ENCODE peak calls at places on chromosomes 16 and 17, in six cellular contexts. H is activated T-helper 1 cell treated with anti-CD3 and anti-CD28 coated beads, Interleukin-12 subunit alpha, Interleukin-12 subunit beta, Interleukin-2, Interleukin-4 antibody, amounts not matched to agents 30 ng/mL and 10 ng/mL and 1 ng/mL, durations not matched to agents 14 hours and 24 hours and 36 hours; D is NAMALWA; U is erythroblast; Y is type B pancreatic cell; C is activated naive CD8-positive, alpha-beta T cell treated with anti-CD3 and anti-CD28 coated beads, Interleukin-2, amount 10 ng/mL, durations not matched to agents 7 days and 5 days. T is an unnamed sample.
A peak's percentile ranks its signal among the peaks of the same experiment; 100 is the strongest.

GRCh38 chr17:62652251-62653001 is 25.0 kb downstream of the MRC2 start:
- DNase-seq in H (peak; percentile 24), D (no peak), U (no peak), Y (no peak), C (peak; percentile 60), T (peak; percentile 78)

GRCh38 chr16:4933871-4934395 is 3.0 kb downstream of the PPL start:
- DNase-seq in H (no peak), D (no peak), U (no peak), Y (no peak), C (no peak), T (no peak)

GRCh38 chr17:57823469-57824401 is 26.1 kb downstream of the MRPS23 start:
- DNase-seq in H (no peak), D (no peak), U (no peak), Y (no peak), C (no peak), T (no peak)

GRCh38 chr17:57213180-57213825 is 43.0 kb upstream of the MSI2 start:
- DNase-seq in H (no peak), D (no peak), U (no peak), Y (no peak), C (no peak), T (no peak)

GRCh38 chr17:46943511-46944393 is 20.8 kb downstream of the GOSR2 start:
- DNase-seq in H (no peak), D (no peak), U (no peak), Y (no peak), C (peak; percentile 46), T (peak; percentile 40)

GRCh38 chr17:62627904-62628603 is 584 bp downstream of the MRC2 start:
- DNase-seq in H (no peak), D (no peak), U (no peak), Y (no peak), C (peak; percentile 58), T (peak; percentile 30)

GRCh38 chr17:6651483-6652452 is at the start of the genes C17orf100 and MED31:
- DNase-seq in H (peak; percentile 95), D (peak; percentile 94), U (peak; percentile 95), Y (peak; percentile 96), C (peak; percentile 96), T (peak; percentile 92)

GRCh38 chr17:75154195-75155106 is at the start of gene JPT1:
- DNase-seq in H (peak; percentile 97), D (peak; percentile 99), U (peak; percentile 99), Y (peak; percentile 96), C (peak; percentile 91), T (peak; percentile 100)

GRCh38 chr17:68909066-68909465 is 46.1 kb downstream of the ABCA8 start:
- DNase-seq in H (no peak), D (peak; percentile 26), U (no peak), Y (no peak), C (no peak), T (peak; percentile 85)

GRCh38 chr17:35889241-35889640 is 9.1 kb upstream of the CCL5 start:
- DNase-seq in H (no peak), D (no peak), U (no peak), Y (no peak), C (no peak), T (no peak)

GRCh38 chr16:69903851-69904250 is 47.3 kb upstream of the CLEC18A start:
- DNase-seq in H (no peak), D (no peak), U (no peak), Y (no peak), C (no peak), T (no peak)

GRCh38 chr16:4667203-4667983 is 26.0 kb upstream of the NUDT16L1 start:
- DNase-seq in H (no peak), D (no peak), U (no peak), Y (no peak), C (no peak), T (no peak)

GRCh38 chr16:19560078-19560477 is 4.6 kb downstream of the VPS35L start:
- DNase-seq in H (no peak), D (no peak), U (no peak), Y (no peak), C (no peak), T (no peak)

GRCh38 chr17:42136654-42137051 is 14.0 kb downstream of the HSPB9 start:
- DNase-seq in H (no peak), D (no peak), U (no peak), Y (no peak), C (no peak), T (no peak)

GRCh38 chr17:15943971-15944719 is 785 bp upstream of the ADORA2B start:
- DNase-seq in H (no peak), D (no peak), U (no peak), Y (no peak), C (no peak), T (no peak)

GRCh38 chr17:29649359-29649758 is 26.6 kb upstream of the CORO6 start:
- DNase-seq in H (no peak), D (no peak), U (no peak), Y (no peak), C (no peak), T (no peak)

GRCh38 chr17:83182620-83183063 is 103.2 kb downstream of the METRNL start:
- DNase-seq in H (no peak), D (no peak), U (no peak), Y (peak; percentile 65), C (no peak), T (no peak)

GRCh38 chr17:44219636-44220210 is at the start of gene UBTF:
- DNase-seq in H (peak; percentile 60), D (peak; percentile 67), U (peak; percentile 81), Y (no peak), C (peak; percentile 81), T (peak; percentile 59)

GRCh38 chr16:5058476-5058875 is 7.3 kb downstream of the C16orf89 start:
- DNase-seq in H (no peak), D (no peak), U (no peak), Y (no peak), C (no peak), T (no peak)

GRCh38 chr16:89219365-89219764 is 1.9 kb downstream of the ZNF778 start:
- DNase-seq in H (no peak), D (no peak), U (peak; percentile 18), Y (no peak), C (no peak), T (no peak)

GRCh38 chr17:45907720-45908395 is 13.5 kb downstream of the MAPT start:
- DNase-seq in H (no peak), D (no peak), U (no peak), Y (no peak), C (no peak), T (no peak)

GRCh38 chr17:4789951-4790704 is 1.4 kb downstream of the GLTPD2 start:
- DNase-seq in H (peak; percentile 82), D (peak; percentile 74), U (peak; percentile 93), Y (peak; percentile 90), C (peak; percentile 89), T (peak; percentile 78)

GRCh38 chr17:57622886-57623433 is 122.1 kb downstream of the CCDC182 start:
- DNase-seq in H (no peak), D (peak; percentile 72), U (no peak), Y (no peak), C (no peak), T (peak; percentile 68)

T was measured in PC-3.